ENCODE peak calls at places on chromosomes 16 and 17, in four cellular contexts. One of them, this sample, is unnamed.

GRCh38 chr17:45997624-45998023 is 1.4 kb upstream of the STH start:
- DNase-seq in T follicular helper cell: no peak
- DNase-seq in activated CD4-positive, alpha-beta T cell treated with anti-CD3 and anti-CD28 coated beads for 24 hours: no peak
- DNase-seq in fibroblast of pulmonary artery: peak; percentile 42
- DNase-seq in this sample: no peak

GRCh38 chr17:79956853-79957252 is 78.8 kb downstream of the TBC1D16 start:
- DNase-seq in fibroblast of pulmonary artery: no peak
- DNase-seq in activated CD4-positive, alpha-beta T cell treated with anti-CD3 and anti-CD28 coated beads for 24 hours: no peak
- DNase-seq in T follicular helper cell: no peak
- DNase-seq in this sample: no peak

GRCh38 chr16:30005341-30006094 is 5.3 kb downstream of the DOC2A start:
- DNase-seq in T follicular helper cell: peak; percentile 21
- DNase-seq in fibroblast of pulmonary artery: peak; percentile 52
- DNase-seq in activated CD4-positive, alpha-beta T cell treated with anti-CD3 and anti-CD28 coated beads for 24 hours: no peak
- DNase-seq in this sample: no peak

GRCh38 chr16:53219795-53220194 is 165.0 kb downstream of the CHD9 start:
- DNase-seq in fibroblast of pulmonary artery: peak; percentile 57
- DNase-seq in T follicular helper cell: no peak
- DNase-seq in activated CD4-positive, alpha-beta T cell treated with anti-CD3 and anti-CD28 coated beads for 24 hours: no peak
- DNase-seq in this sample: no peak

GRCh38 chr17:16438557-16439302 is 23.4 kb downstream of the TRPV2 start:
- DNase-seq in T follicular helper cell: peak; percentile 92
- DNase-seq in activated CD4-positive, alpha-beta T cell treated with anti-CD3 and anti-CD28 coated beads for 24 hours: peak; percentile 84
- DNase-seq in fibroblast of pulmonary artery: peak; percentile 100
- DNase-seq in this sample: peak; percentile 92

GRCh38 chr17:72118588-72119279 is 2.1 kb upstream of the SOX9 start:
- DNase-seq in activated CD4-positive, alpha-beta T cell treated with anti-CD3 and anti-CD28 coated beads for 24 hours: no peak
- DNase-seq in T follicular helper cell: no peak
- DNase-seq in fibroblast of pulmonary artery: peak; percentile 90
- DNase-seq in this sample: no peak

GRCh38 chr17:64653325-64653984 is 8.7 kb downstream of the SMURF2 start:
- DNase-seq in T follicular helper cell: no peak
- DNase-seq in fibroblast of pulmonary artery: peak; percentile 50
- DNase-seq in activated CD4-positive, alpha-beta T cell treated with anti-CD3 and anti-CD28 coated beads for 24 hours: no peak
- DNase-seq in this sample: no peak

GRCh38 chr16:12455287-12455798 is 348.3 kb downstream of the CPPED1 start:
- DNase-seq in T follicular helper cell: no peak
- DNase-seq in activated CD4-positive, alpha-beta T cell treated with anti-CD3 and anti-CD28 coated beads for 24 hours: peak; percentile 37
- DNase-seq in fibroblast of pulmonary artery: peak; percentile 64
- DNase-seq in this sample: no peak

GRCh38 chr17:48374650-48375230 is 55.3 kb downstream of the SKAP1 start:
- DNase-seq in fibroblast of pulmonary artery: no peak
- DNase-seq in T follicular helper cell: no peak
- DNase-seq in activated CD4-positive, alpha-beta T cell treated with anti-CD3 and anti-CD28 coated beads for 24 hours: no peak
- DNase-seq in this sample: peak; percentile 30

GRCh38 chr16:65254144-65254543 is 132.3 kb upstream of the CDH11 start:
- DNase-seq in T follicular helper cell: no peak
- DNase-seq in fibroblast of pulmonary artery: no peak
- DNase-seq in activated CD4-positive, alpha-beta T cell treated with anti-CD3 and anti-CD28 coated beads for 24 hours: no peak
- DNase-seq in this sample: no peak

GRCh38 chr16:18941471-18941870 is 15.3 kb upstream of the SMG1 start:
- DNase-seq in T follicular helper cell: no peak
- DNase-seq in activated CD4-positive, alpha-beta T cell treated with anti-CD3 and anti-CD28 coated beads for 24 hours: no peak
- DNase-seq in fibroblast of pulmonary artery: no peak
- DNase-seq in this sample: no peak

GRCh38 chr16:10981697-10982216 is 37.4 kb downstream of the CLEC16A start:
- DNase-seq in T follicular helper cell: no peak
- DNase-seq in fibroblast of pulmonary artery: no peak
- DNase-seq in activated CD4-positive, alpha-beta T cell treated with anti-CD3 and anti-CD28 coated beads for 24 hours: no peak
- DNase-seq in this sample: no peak

GRCh38 chr16:23859713-23860269 is 24.0 kb downstream of the PRKCB start:
- DNase-seq in activated CD4-positive, alpha-beta T cell treated with anti-CD3 and anti-CD28 coated beads for 24 hours: no peak
- DNase-seq in fibroblast of pulmonary artery: no peak
- DNase-seq in T follicular helper cell: no peak
- DNase-seq in this sample: no peak

GRCh38 chr17:65261682-65262636 is 124.8 kb downstream of the RGS9 start:
- DNase-seq in fibroblast of pulmonary artery: peak; percentile 63
- DNase-seq in T follicular helper cell: no peak
- DNase-seq in activated CD4-positive, alpha-beta T cell treated with anti-CD3 and anti-CD28 coated beads for 24 hours: no peak
- DNase-seq in this sample: peak; percentile 71

GRCh38 chr16:80198265-80198994 is 342.4 kb upstream of the DYNLRB2 start:
- DNase-seq in fibroblast of pulmonary artery: peak; percentile 16
- DNase-seq in activated CD4-positive, alpha-beta T cell treated with anti-CD3 and anti-CD28 coated beads for 24 hours: no peak
- DNase-seq in T follicular helper cell: no peak
- DNase-seq in this sample: no peak

GRCh38 chr17:59897090-59897489 is 4.2 kb downstream of the RPS6KB1 start:
- DNase-seq in activated CD4-positive, alpha-beta T cell treated with anti-CD3 and anti-CD28 coated beads for 24 hours: no peak
- DNase-seq in fibroblast of pulmonary artery: no peak
- DNase-seq in T follicular helper cell: no peak
- DNase-seq in this sample: no peak

GRCh38 chr16:30637952-30638351 is 12.8 kb upstream of the PRR14 start:
- DNase-seq in fibroblast of pulmonary artery: peak; percentile 67
- DNase-seq in activated CD4-positive, alpha-beta T cell treated with anti-CD3 and anti-CD28 coated beads for 24 hours: no peak
- DNase-seq in T follicular helper cell: no peak
- DNase-seq in this sample: no peak

GRCh38 chr17:5418858-5419355 is 555 bp downstream of the NUP88 start:
- DNase-seq in fibroblast of pulmonary artery: peak; percentile 39
- DNase-seq in T follicular helper cell: peak; percentile 53
- DNase-seq in activated CD4-positive, alpha-beta T cell treated with anti-CD3 and anti-CD28 coated beads for 24 hours: peak; percentile 30
- DNase-seq in this sample: peak; percentile 64

GRCh38 chr16:85699628-85700027 is 10.9 kb upstream of the GINS2 start:
- DNase-seq in fibroblast of pulmonary artery: peak; percentile 37
- DNase-seq in activated CD4-positive, alpha-beta T cell treated with anti-CD3 and anti-CD28 coated beads for 24 hours: no peak
- DNase-seq in T follicular helper cell: no peak
- DNase-seq in this sample: no peak

GRCh38 chr17:71145486-71145885 is 975.3 kb upstream of the SOX9 start:
- DNase-seq in activated CD4-positive, alpha-beta T cell treated with anti-CD3 and anti-CD28 coated beads for 24 hours: no peak
- DNase-seq in fibroblast of pulmonary artery: no peak
- DNase-seq in T follicular helper cell: no peak
- DNase-seq in this sample: no peak

GRCh38 chr17:58324409-58325288 is 3.9 kb downstream of the TSPOAP1 start:
- DNase-seq in fibroblast of pulmonary artery: no peak
- DNase-seq in activated CD4-positive, alpha-beta T cell treated with anti-CD3 and anti-CD28 coated beads for 24 hours: no peak
- DNase-seq in T follicular helper cell: no peak
- DNase-seq in this sample: no peak

GRCh38 chr16:17282247-17282646 is 188.5 kb downstream of the XYLT1 start:
- DNase-seq in T follicular helper cell: no peak
- DNase-seq in fibroblast of pulmonary artery: no peak
- DNase-seq in activated CD4-positive, alpha-beta T cell treated with anti-CD3 and anti-CD28 coated beads for 24 hours: no peak
- DNase-seq in this sample: no peak

GRCh38 chr17:7842380-7842949 is 8.4 kb downstream of the KDM6B start:
- DNase-seq in fibroblast of pulmonary artery: peak; percentile 90
- DNase-seq in T follicular helper cell: peak; percentile 95
- DNase-seq in activated CD4-positive, alpha-beta T cell treated with anti-CD3 and anti-CD28 coated beads for 24 hours: peak; percentile 95
- DNase-seq in this sample: peak; percentile 96

GRCh38 chr16:78199325-78200022 is 100.0 kb downstream of the WWOX start:
- DNase-seq in activated CD4-positive, alpha-beta T cell treated with anti-CD3 and anti-CD28 coated beads for 24 hours: no peak
- DNase-seq in fibroblast of pulmonary artery: no peak
- DNase-seq in T follicular helper cell: no peak
- DNase-seq in this sample: no peak

GRCh38 chr17:9760336-9760735 is 31.1 kb downstream of the DHRS7C start:
- DNase-seq in activated CD4-positive, alpha-beta T cell treated with anti-CD3 and anti-CD28 coated beads for 24 hours: no peak
- DNase-seq in fibroblast of pulmonary artery: no peak
- DNase-seq in T follicular helper cell: no peak
- DNase-seq in this sample: no peak

GRCh38 chr16:71201054-71201453 is 29.5 kb downstream of the HYDIN start:
- DNase-seq in fibroblast of pulmonary artery: no peak
- DNase-seq in T follicular helper cell: no peak
- DNase-seq in activated CD4-positive, alpha-beta T cell treated with anti-CD3 and anti-CD28 coated beads for 24 hours: no peak
- DNase-seq in this sample: no peak